ENCODE peak calls at places on chromosomes 1 and 21, in four cellular contexts. X is GM23338, U is neuronal stem cell, V is HCT116. T is an unnamed sample.
A peak's percentile ranks its signal among the peaks of the same experiment; 100 is the strongest.

GRCh38 chr1:31573261-31573660 is 3.1 kb upstream of the TINAGL1 start:
- DNase-seq in U (no peak), X (no peak), V (no peak), T (no peak)

GRCh38 chr1:168287237-168287664 is 6.6 kb downstream of the TBX19 start:
- DNase-seq in U (no peak), X (no peak), V (no peak), T (no peak)

GRCh38 chr1:162541619-162542141 is 19.8 kb upstream of the UAP1 start:
- DNase-seq in U (no peak), V (peak; percentile 47), X (no peak), T (no peak)

GRCh38 chr1:4695241-4695640 is 40.8 kb downstream of the AJAP1 start:
- DNase-seq in X (no peak), V (no peak), U (no peak), T (no peak)

GRCh38 chr1:219071209-219071608 is 102.5 kb upstream of the LYPLAL1 start:
- DNase-seq in U (no peak), V (no peak), X (no peak), T (no peak)

GRCh38 chr1:65993047-65993363 is 200.3 kb downstream of the PDE4B start:
- DNase-seq in V (no peak), U (no peak), X (no peak), T (no peak)

GRCh38 chr1:153404768-153405167 is 11.6 kb upstream of the S100A7A start:
- DNase-seq in U (no peak), X (peak; percentile 69), V (peak; percentile 39), T (peak; percentile 73)

GRCh38 chr1:46616277-46617107 is at the start of gene MOB3C:
- DNase-seq in V (no peak), U (peak; percentile 33), X (peak; percentile 80), T (peak; percentile 66)

GRCh38 chr1:234246638-234247116 is 126.6 kb upstream of the COA6 start:
- DNase-seq in U (no peak), X (no peak), V (no peak), T (peak; percentile 8)

GRCh38 chr1:239268007-239268406 is 118.4 kb upstream of the CHRM3 start:
- DNase-seq in X (no peak), V (no peak), U (no peak), T (no peak)

GRCh38 chr21:37829447-37829846 is 86.8 kb downstream of the KCNJ6 start:
- DNase-seq in U (no peak), V (no peak), X (no peak), T (no peak)

GRCh38 chr1:6426321-6426971 is 1.9 kb downstream of the ESPN start:
- DNase-seq in X (no peak), V (no peak), U (no peak), T (no peak)

GRCh38 chr1:230516890-230517289 is 90.8 kb upstream of the PGBD5 start:
- DNase-seq in X (no peak), U (no peak), V (no peak), T (no peak)

GRCh38 chr1:232937741-232938375 is 12.6 kb upstream of the NTPCR start:
- DNase-seq in V (no peak), U (no peak), X (no peak), T (no peak)
- H2AFZ ChIP-seq in V (no peak overlapping the region), U (no peak overlapping the region), X (no peak overlapping the region), T (no peak overlapping the region)

DNA sequence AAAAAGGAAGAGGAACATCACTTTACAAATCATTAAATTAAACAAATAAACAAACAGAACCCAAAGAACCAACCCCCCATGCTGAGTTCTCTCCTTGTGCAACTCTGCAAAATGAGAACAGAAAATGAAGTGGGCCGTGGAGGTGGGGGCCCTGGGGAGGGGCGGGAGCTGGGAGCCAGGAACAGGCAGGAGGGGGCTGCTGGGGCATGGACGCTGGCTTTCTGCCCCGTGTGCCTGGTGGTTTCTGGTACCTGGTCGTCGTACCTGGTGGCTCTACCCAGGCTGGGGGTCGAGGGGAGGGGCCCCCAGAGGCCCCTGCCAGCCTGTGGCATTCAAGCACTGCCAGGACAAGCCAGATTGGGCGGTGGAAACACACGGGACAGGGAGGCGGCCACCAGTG is 10.8 kb downstream of the GPR37L1 start:
- DNase-seq in X (no peak), V (no peak), U (no peak), T (no peak)
- H2AFZ ChIP-seq in X (no peak overlapping the region), V (no peak overlapping the region), U (no peak overlapping the region), T (no peak overlapping the region)

GRCh38 chr1:182262425-182262824 is 129.2 kb downstream of the GLUL start:
- DNase-seq in U (no peak), V (no peak), X (no peak), T (no peak)

GRCh38 chr1:182260516-182260915 is 131.1 kb downstream of the GLUL start:
- DNase-seq in V (no peak), U (no peak), X (no peak), T (no peak)

GRCh38 chr1:182263706-182264105 is 127.9 kb downstream of the GLUL start:
- DNase-seq in U (no peak), X (no peak), V (no peak), T (no peak)

GRCh38 chr1:182259963-182260362 is 131.6 kb downstream of the GLUL start:
- DNase-seq in U (no peak), X (no peak), V (no peak), T (no peak)

GRCh38 chr1:182261655-182262054 is 129.9 kb downstream of the GLUL start:
- DNase-seq in X (no peak), U (no peak), V (no peak), T (no peak)
- H2AFZ ChIP-seq in X (no peak overlapping the region), U (no peak overlapping the region), V (no peak overlapping the region), T (no peak overlapping the region)

DNA sequence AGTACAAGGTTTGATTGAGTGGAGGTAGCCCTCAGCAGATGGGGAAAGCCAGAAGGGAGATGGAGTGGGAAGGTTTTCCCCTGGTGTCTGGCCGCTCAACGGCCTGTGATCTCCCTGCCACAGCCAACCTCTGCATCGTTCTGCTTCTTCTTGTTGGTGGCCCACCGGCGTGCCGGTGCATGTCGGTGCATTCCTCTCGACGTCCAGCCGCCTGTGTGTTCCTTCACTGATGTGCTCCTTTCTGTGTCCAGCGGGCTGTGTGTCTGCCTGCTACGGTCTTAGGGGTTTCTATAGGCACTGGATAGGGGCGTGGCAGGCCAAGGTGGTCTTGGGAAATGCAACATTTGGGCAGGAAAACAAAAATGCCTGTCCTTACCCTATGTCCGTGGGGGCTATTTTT is 101.0 kb downstream of the XPR1 start:
- DNase-seq in X (no peak), U (no peak), V (no peak), T (no peak)
- H2AFZ ChIP-seq in X (no peak overlapping the region), U (no peak overlapping the region), V (no peak overlapping the region), T (no peak overlapping the region)

GRCh38 chr1:201483373-201483949 is 14.5 kb upstream of the PHLDA3 start:
- DNase-seq in V (no peak), U (no peak), X (no peak), T (no peak)

GRCh38 chr1:201480231-201481003 is 11.4 kb upstream of the PHLDA3 start:
- DNase-seq in V (peak; percentile 92), U (no peak), X (peak; percentile 96), T (peak; percentile 98)

GRCh38 chr1:201481004-201481380 is 12.0 kb upstream of the PHLDA3 start:
- DNase-seq in V (no peak), U (no peak), X (peak; percentile 52), T (peak; percentile 70)

GRCh38 chr1:201481761-201482493 is 12.9 kb upstream of the PHLDA3 start:
- DNase-seq in U (peak; percentile 76), V (peak; percentile 76), X (peak; percentile 95), T (peak; percentile 97)

DNA sequence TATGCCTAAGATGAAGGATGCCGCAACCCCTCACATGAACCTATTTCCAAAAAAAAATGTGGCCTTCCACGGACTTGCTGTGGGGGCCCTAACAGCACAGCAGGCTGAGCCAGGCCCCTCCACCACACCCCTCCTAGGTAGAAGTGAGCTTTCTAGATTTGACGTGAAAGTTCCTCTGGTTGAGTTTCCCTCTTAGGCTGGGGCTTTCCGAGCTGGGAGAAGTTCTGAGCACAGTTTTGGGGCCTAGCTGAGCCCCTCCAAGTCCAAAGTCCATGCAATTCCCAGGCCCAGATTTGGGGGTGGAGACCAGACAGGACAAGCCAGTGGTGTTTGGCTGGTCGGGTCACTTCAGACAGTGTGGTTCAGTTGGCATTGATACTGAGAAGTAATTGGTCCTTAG is 13.8 kb upstream of the PHLDA3 start:
- DNase-seq in U (no peak), V (no peak), X (no peak), T (no peak)
- H2AFZ ChIP-seq in U (peak overlapping the region; percentile 89), V (no peak overlapping the region), X (peak overlapping the region; percentile 96), T (no peak overlapping the region)

DNA sequence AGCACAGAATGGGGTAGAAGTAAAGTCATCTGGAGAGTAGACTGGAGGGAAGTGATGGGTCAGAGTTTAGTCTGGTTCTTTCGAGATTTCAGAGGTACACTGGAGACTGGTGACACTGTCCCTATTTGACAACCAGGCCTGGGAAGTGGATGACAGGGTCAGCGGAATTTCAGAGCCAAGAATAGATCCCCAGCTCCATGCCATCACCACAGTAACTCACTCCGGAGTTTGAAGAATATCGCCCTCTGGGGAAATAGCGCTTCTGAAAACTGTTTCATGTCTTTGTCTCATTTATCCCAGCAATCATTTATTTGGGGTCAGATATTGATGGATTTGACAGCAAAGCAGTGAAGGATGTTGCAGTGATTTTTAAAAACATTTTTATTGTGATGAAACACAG is 7.6 kb upstream of the NFASC start:
- DNase-seq in X (no peak), U (no peak), V (no peak), T (no peak)
- H2AFZ ChIP-seq in X (no peak overlapping the region), U (no peak overlapping the region), V (no peak overlapping the region), T (no peak overlapping the region)

GRCh38 chr1:67759066-67759465 is 74.1 kb downstream of the GADD45A start:
- DNase-seq in V (no peak), X (no peak), U (no peak), T (no peak)

GRCh38 chr1:67760030-67760821 is 73.0 kb downstream of the GNG12 start:
- DNase-seq in V (peak; percentile 54), X (peak; percentile 78), U (peak; percentile 57), T (peak; percentile 51)

GRCh38 chr1:67761054-67761453 is 72.2 kb downstream of the GNG12 start:
- DNase-seq in U (no peak), V (no peak), X (no peak), T (no peak)

GRCh38 chr1:67761730-67762129 is 71.5 kb downstream of the GNG12 start:
- DNase-seq in V (no peak), U (no peak), X (no peak), T (no peak)

GRCh38 chr1:67759692-67760029 is 73.6 kb downstream of the GNG12 start:
- DNase-seq in V (no peak), U (no peak), X (no peak), T (no peak)
- H2AFZ ChIP-seq in V (no peak overlapping the region), U (no peak overlapping the region), X (no peak overlapping the region), T (no peak overlapping the region)